ENCODE peak calls at places on chromosomes 13 and 19, in ten cellular contexts. C is GM23338, F is HCT116, U is SK-N-SH, X is H1, Q is GM12891, A is transverse colon, T is Panc1, K is prostate gland, N is breast epithelium. M is an unnamed sample.

GRCh38 chr19:33235996-33236350 is 10.3 kb upstream of the SLC7A10 start:
- DNase-seq in F (no peak), Q (no peak), T (no peak), X (no peak), A (no peak), K (no peak), N (no peak), C (no peak), U (no peak), M (no peak)

GRCh38 chr19:29964171-29964570 is 22.1 kb downstream of the URI1 start:
- DNase-seq in F (no peak), K (no peak), Q (no peak), C (no peak), N (no peak), X (no peak), A (no peak), T (no peak), U (no peak), M (no peak)

GRCh38 chr13:50537029-50537428 is 306.5 kb downstream of the DLEU7 start:
- DNase-seq in N (no peak), X (no peak), T (no peak), Q (no peak), K (no peak), A (no peak), C (no peak), U (no peak), F (no peak), M (no peak)

GRCh38 chr19:426725-427445 is 17.9 kb upstream of the C2CD4C start:
- DNase-seq in U (peak; percentile 89), N (no peak), Q (no peak), A (no peak), F (no peak), C (peak; percentile 51), T (no peak), X (peak; percentile 63), K (no peak), M (no peak)

GRCh38 chr13:46633416-46633815 is 80.4 kb downstream of the LRCH1 start:
- DNase-seq in T (no peak), A (no peak), F (no peak), Q (no peak), C (no peak), U (no peak), N (no peak), X (no peak), K (no peak), M (no peak)

GRCh38 chr19:33486407-33486806 is 35.2 kb downstream of the PEPD start:
- DNase-seq in Q (no peak), U (no peak), T (no peak), X (no peak), C (no peak), K (no peak), A (no peak), N (no peak), F (no peak), M (no peak)

GRCh38 chr19:54063350-54064078 is at the start of gene VSTM1:
- DNase-seq in T (no peak), K (no peak), U (no peak), N (no peak), X (no peak), C (no peak), Q (no peak), A (no peak), F (no peak), M (no peak)

GRCh38 chr19:57935731-57936130 is 529 bp upstream of the ZNF418 start:
- DNase-seq in K (no peak), N (no peak), A (no peak), T (no peak), C (no peak), F (no peak), X (no peak), Q (no peak), U (no peak), M (no peak)

GRCh38 chr13:97221989-97222700 is at the start of gene MBNL2:
- DNase-seq in N (peak; percentile 90), K (peak; percentile 95), X (peak; percentile 79), F (peak; percentile 81), U (peak; percentile 80), A (peak; percentile 94), C (peak; percentile 80), Q (peak; percentile 50), T (peak; percentile 72), M (peak; percentile 41)

GRCh38 chr13:84946144-84946543 is 853.1 kb downstream of the SLITRK6 start:
- DNase-seq in Q (no peak), K (no peak), U (no peak), A (no peak), F (no peak), X (no peak), T (no peak), C (no peak), N (no peak), M (no peak)

GRCh38 chr13:46638262-46638661 is 85.3 kb downstream of the LRCH1 start:
- DNase-seq in F (no peak), X (no peak), C (no peak), Q (no peak), A (no peak), T (no peak), U (peak; percentile 29), K (no peak), N (no peak), M (no peak)

GRCh38 chr13:78603240-78603947 is at the start of gene POU4F1:
- DNase-seq in T (no peak), U (peak; percentile 90), N (no peak), X (peak; percentile 90), Q (peak; percentile 80), F (no peak), A (peak; percentile 69), C (peak; percentile 94), K (no peak), M (peak; percentile 65)

DNA sequence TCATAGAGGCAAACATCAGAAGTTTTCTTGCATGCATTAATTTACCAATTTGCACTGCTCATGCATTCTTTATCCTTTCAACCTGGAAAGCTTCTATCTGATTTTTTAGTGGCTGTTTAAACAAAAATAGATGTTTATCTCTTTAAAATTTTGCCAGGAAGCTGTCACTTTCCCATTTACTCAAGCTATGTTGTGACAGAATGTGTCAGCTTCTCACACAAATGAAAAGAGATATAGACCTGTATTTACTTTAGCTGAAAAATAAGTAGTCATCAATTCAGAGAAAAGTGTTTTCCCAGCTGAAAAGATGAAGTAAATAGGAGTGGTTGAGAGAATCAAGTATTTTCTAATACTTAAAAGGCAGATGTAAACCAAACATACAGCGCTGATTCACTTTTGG is 872.8 kb downstream of the DACH1 start:
- DNase-seq in C (no peak), K (no peak), N (no peak), T (no peak), A (no peak), F (no peak), U (no peak), Q (no peak), X (no peak), M (no peak)
- TF ChIP-seq POLR2AphosphoS5 in C (no peak), K (no peak), N (no peak), T (no peak), A (no peak), F (no peak), U (no peak), Q (no peak), X (no peak), M (no peak)

GRCh38 chr19:1507763-1508506 is 4.9 kb downstream of the ADAMTSL5 start:
- DNase-seq in F (peak; percentile 94), K (peak; percentile 88), Q (peak; percentile 87), A (peak; percentile 93), N (peak; percentile 93), X (peak; percentile 94), C (peak; percentile 98), T (peak; percentile 58), U (peak; percentile 100), M (peak; percentile 94)

GRCh38 chr19:1508507-1508856 is 4.3 kb downstream of the ADAMTSL5 start:
- DNase-seq in K (no peak), A (no peak), T (no peak), N (no peak), F (no peak), C (no peak), Q (no peak), U (no peak), X (no peak), M (no peak)

GRCh38 chr19:1505991-1506881 is 6.6 kb downstream of the ADAMTSL5 start:
- DNase-seq in K (no peak), U (no peak), C (no peak), X (no peak), A (no peak), T (no peak), F (no peak), Q (no peak), N (no peak), M (no peak)

GRCh38 chr19:1505012-1505411 is 7.8 kb downstream of the ADAMTSL5 start:
- DNase-seq in C (no peak), F (no peak), U (no peak), X (no peak), A (no peak), Q (no peak), T (no peak), N (no peak), K (no peak), M (no peak)

GRCh38 chr19:1507192-1507660 is 5.6 kb downstream of the ADAMTSL5 start:
- DNase-seq in N (no peak), C (no peak), K (no peak), Q (no peak), T (no peak), X (no peak), U (no peak), A (no peak), F (no peak), M (no peak)
- TF ChIP-seq POLR2AphosphoS5 in N (no peak), C (no peak), K (no peak), Q (no peak), T (no peak), X (no peak), U (no peak), A (no peak), F (no peak), M (no peak)

DNA sequence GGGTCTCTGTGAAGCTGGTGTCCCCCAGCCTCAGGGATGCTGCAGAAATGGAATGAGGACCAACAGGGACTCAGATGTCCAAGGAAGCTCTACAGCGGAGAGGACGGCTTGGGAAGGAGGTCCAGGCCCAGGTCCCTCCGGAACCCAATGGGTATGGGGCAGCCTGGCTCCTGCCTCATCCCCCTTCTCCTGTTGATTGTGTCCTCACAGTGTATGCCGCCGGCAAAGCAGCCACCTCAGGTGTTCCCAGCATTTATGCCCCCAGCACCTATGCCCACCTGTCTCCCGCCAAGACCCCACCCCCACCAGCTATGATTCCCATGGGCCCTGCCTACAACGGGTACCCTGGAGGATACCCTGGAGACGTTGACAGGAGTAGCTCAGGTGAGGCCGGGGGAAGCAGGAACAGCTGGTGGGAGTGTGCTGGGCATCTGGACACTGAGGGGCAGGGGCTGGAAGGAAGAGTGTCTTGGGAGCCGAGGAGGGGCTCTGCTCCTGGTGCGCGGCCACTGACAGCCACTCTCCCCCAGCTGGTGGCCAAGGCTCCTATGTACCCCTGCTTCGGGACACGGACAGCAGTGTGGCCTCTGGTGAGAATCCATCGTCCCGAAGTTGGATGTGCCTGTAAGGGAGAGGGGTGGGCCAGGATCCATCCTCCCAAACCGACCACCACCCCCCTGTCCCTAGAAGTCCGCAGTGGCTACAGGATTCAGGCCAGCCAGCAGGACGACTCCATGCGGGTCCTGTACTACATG is 2.4 kb upstream of the USF2 start:
- DNase-seq in X (no peak), C (no peak), T (no peak), N (peak; percentile 50), F (no peak), Q (no peak), K (no peak), U (no peak), A (peak; percentile 8), M (no peak)
- TF ChIP-seq POLR2AphosphoS5 in X (peak; percentile 51), C (no peak), T (no peak), N (no peak), F (peak; percentile 23), Q (no peak), K (no peak), U (no peak), A (no peak), M (no peak)

GRCh38 chr19:16516923-16517610 is 20.9 kb downstream of the C19orf44 start:
- DNase-seq in F (no peak), C (no peak), K (no peak), T (no peak), X (no peak), N (no peak), A (no peak), U (no peak), Q (no peak), M (no peak)
- TF ChIP-seq POLR2AphosphoS5 in F (no peak), C (no peak), K (no peak), T (no peak), X (no peak), N (no peak), A (no peak), U (no peak), Q (peak; percentile 61), M (peak; percentile 82)